ENCODE peak calls at places on chromosome 7, in ten cellular contexts. One of them, this sample, is unnamed. For H3K4me1, the result is how much of the 10 kb centered on the place peaks cover.

GRCh38 chr7:140403878-140404564 is at the start of gene RAB19:
- DNase-seq in prostate gland: peak
- DNase-seq in breast epithelium: peak
- DNase-seq in SK-N-SH: no peak
- DNase-seq in HCT116: peak
- DNase-seq in transverse colon: peak
- DNase-seq in GM12878: no peak
- DNase-seq in upper lobe of left lung: peak
- DNase-seq in K562: no peak
- DNase-seq in spleen: peak
- DNase-seq in this sample: no peak

GRCh38 chr7:141701489-141702046 is 398 bp downstream of the DENND11 start:
- DNase-seq in K562: peak
- DNase-seq in SK-N-SH: peak
- DNase-seq in spleen: peak
- DNase-seq in upper lobe of left lung: peak
- DNase-seq in GM12878: peak
- DNase-seq in transverse colon: peak
- DNase-seq in prostate gland: peak
- DNase-seq in breast epithelium: no peak
- DNase-seq in HCT116: no peak
- DNase-seq in this sample: no peak

GRCh38 chr7:81929386-81929785 is 159.5 kb upstream of the HGF start:
- DNase-seq in prostate gland: no peak
- DNase-seq in spleen: no peak
- DNase-seq in breast epithelium: no peak
- DNase-seq in K562: no peak
- DNase-seq in HCT116: no peak
- DNase-seq in SK-N-SH: no peak
- DNase-seq in GM12878: no peak
- DNase-seq in upper lobe of left lung: no peak
- DNase-seq in transverse colon: no peak
- DNase-seq in this sample: no peak

GRCh38 chr7:17043012-17043877 is 161.5 kb upstream of the AGR3 start:
- DNase-seq in GM12878: no peak
- DNase-seq in K562: no peak
- DNase-seq in upper lobe of left lung: no peak
- DNase-seq in prostate gland: no peak
- DNase-seq in SK-N-SH: no peak
- DNase-seq in breast epithelium: no peak
- DNase-seq in HCT116: no peak
- DNase-seq in transverse colon: no peak
- DNase-seq in spleen: no peak
- DNase-seq in this sample: no peak

GRCh38 chr7:43302211-43302711 is 189.8 kb downstream of the HECW1 start:
- DNase-seq in spleen: no peak
- DNase-seq in upper lobe of left lung: no peak
- DNase-seq in HCT116: no peak
- DNase-seq in GM12878: no peak
- DNase-seq in prostate gland: no peak
- DNase-seq in SK-N-SH: no peak
- DNase-seq in breast epithelium: no peak
- DNase-seq in K562: no peak
- DNase-seq in transverse colon: no peak
- DNase-seq in this sample: no peak

GRCh38 chr7:78095549-78095948 is 297.0 kb downstream of the PHTF2 start:
- DNase-seq in spleen: no peak
- DNase-seq in HCT116: no peak
- DNase-seq in upper lobe of left lung: no peak
- DNase-seq in transverse colon: no peak
- DNase-seq in GM12878: no peak
- DNase-seq in breast epithelium: no peak
- DNase-seq in K562: no peak
- DNase-seq in SK-N-SH: no peak
- DNase-seq in prostate gland: no peak
- DNase-seq in this sample: no peak

GRCh38 chr7:22564511-22565045 is 64.6 kb upstream of the STEAP1B start:
- DNase-seq in K562: no peak
- DNase-seq in HCT116: no peak
- DNase-seq in prostate gland: no peak
- DNase-seq in GM12878: no peak
- DNase-seq in transverse colon: no peak
- DNase-seq in upper lobe of left lung: no peak
- DNase-seq in breast epithelium: no peak
- DNase-seq in spleen: no peak
- DNase-seq in SK-N-SH: no peak
- DNase-seq in this sample: no peak

GRCh38 chr7:9698375-9698774 is 1265.0 kb downstream of the NXPH1 start:
- DNase-seq in SK-N-SH: no peak
- DNase-seq in spleen: no peak
- DNase-seq in upper lobe of left lung: no peak
- DNase-seq in breast epithelium: no peak
- DNase-seq in HCT116: no peak
- DNase-seq in transverse colon: no peak
- DNase-seq in prostate gland: no peak
- DNase-seq in K562: no peak
- DNase-seq in GM12878: no peak
- DNase-seq in this sample: no peak

GRCh38 chr7:72003236-72003635 is 408.9 kb downstream of the CALN1 start:
- DNase-seq in prostate gland: no peak
- DNase-seq in SK-N-SH: no peak
- DNase-seq in HCT116: no peak
- DNase-seq in breast epithelium: no peak
- DNase-seq in spleen: no peak
- DNase-seq in upper lobe of left lung: no peak
- DNase-seq in transverse colon: no peak
- DNase-seq in GM12878: no peak
- DNase-seq in K562: no peak
- DNase-seq in this sample: no peak

GRCh38 chr7:29563590-29564454 is at the start of gene PRR15:
- DNase-seq in prostate gland: peak
- DNase-seq in HCT116: peak
- DNase-seq in K562: no peak
- DNase-seq in transverse colon: peak
- DNase-seq in GM12878: no peak
- DNase-seq in upper lobe of left lung: peak
- DNase-seq in SK-N-SH: peak
- DNase-seq in spleen: peak
- DNase-seq in breast epithelium: peak
- DNase-seq in this sample: no peak

GRCh38 chr7:151245360-151246160 is 2.9 kb downstream of the SMARCD3 start:
- DNase-seq in spleen: peak
- DNase-seq in upper lobe of left lung: peak
- DNase-seq in GM12878: no peak
- DNase-seq in HCT116: no peak
- DNase-seq in K562: peak
- DNase-seq in prostate gland: no peak
- DNase-seq in transverse colon: peak
- DNase-seq in SK-N-SH: peak
- DNase-seq in breast epithelium: no peak
- DNase-seq in this sample: no peak

GRCh38 chr7:123499211-123499968 is 35.0 kb downstream of the IQUB start:
- DNase-seq in K562: no peak
- DNase-seq in breast epithelium: no peak
- DNase-seq in spleen: no peak
- DNase-seq in SK-N-SH: no peak
- DNase-seq in prostate gland: no peak
- DNase-seq in upper lobe of left lung: no peak
- DNase-seq in GM12878: no peak
- DNase-seq in HCT116: no peak
- DNase-seq in transverse colon: no peak
- DNase-seq in this sample: no peak

GRCh38 chr7:41915861-41916260 is 213.0 kb upstream of the INHBA start:
- DNase-seq in breast epithelium: no peak
- DNase-seq in K562: no peak
- DNase-seq in spleen: no peak
- DNase-seq in HCT116: no peak
- DNase-seq in SK-N-SH: no peak
- DNase-seq in GM12878: no peak
- DNase-seq in upper lobe of left lung: no peak
- DNase-seq in prostate gland: no peak
- DNase-seq in transverse colon: no peak
- DNase-seq in this sample: no peak

GRCh38 chr7:103660455-103661371 is 214.7 kb upstream of the SLC26A5 start:
- DNase-seq in K562: peak
- DNase-seq in prostate gland: no peak
- DNase-seq in HCT116: no peak
- DNase-seq in spleen: no peak
- DNase-seq in breast epithelium: no peak
- DNase-seq in upper lobe of left lung: no peak
- DNase-seq in transverse colon: no peak
- DNase-seq in GM12878: no peak
- DNase-seq in SK-N-SH: no peak
- DNase-seq in this sample: no peak

GRCh38 chr7:90540406-90540805 is 55.7 kb upstream of the CDK14 start:
- DNase-seq in prostate gland: no peak
- DNase-seq in upper lobe of left lung: no peak
- DNase-seq in GM12878: no peak
- DNase-seq in HCT116: no peak
- DNase-seq in SK-N-SH: no peak
- DNase-seq in spleen: no peak
- DNase-seq in transverse colon: peak
- DNase-seq in K562: no peak
- DNase-seq in breast epithelium: no peak
- DNase-seq in this sample: no peak

GRCh38 chr7:17195576-17195975 is 102.9 kb upstream of the AHR start:
- DNase-seq in transverse colon: no peak
- DNase-seq in prostate gland: no peak
- DNase-seq in upper lobe of left lung: no peak
- DNase-seq in spleen: no peak
- DNase-seq in K562: no peak
- DNase-seq in breast epithelium: no peak
- DNase-seq in GM12878: no peak
- DNase-seq in HCT116: no peak
- DNase-seq in SK-N-SH: no peak
- DNase-seq in this sample: no peak

GRCh38 chr7:109782806-109783205 is 1213.1 kb downstream of the DNAJB9 start:
- DNase-seq in prostate gland: no peak
- DNase-seq in GM12878: no peak
- DNase-seq in spleen: no peak
- DNase-seq in transverse colon: no peak
- DNase-seq in K562: peak
- DNase-seq in upper lobe of left lung: no peak
- DNase-seq in breast epithelium: no peak
- DNase-seq in HCT116: no peak
- DNase-seq in SK-N-SH: no peak
- DNase-seq in this sample: no peak
- TF ChIP-seq POLR2AphosphoS5 in prostate gland: no peak
- TF ChIP-seq POLR2AphosphoS5 in GM12878: no peak
- TF ChIP-seq POLR2AphosphoS5 in spleen: no peak
- TF ChIP-seq POLR2AphosphoS5 in transverse colon: no peak
- TF ChIP-seq POLR2AphosphoS5 in K562: no peak
- TF ChIP-seq POLR2AphosphoS5 in upper lobe of left lung: no peak
- TF ChIP-seq POLR2AphosphoS5 in breast epithelium: no peak
- TF ChIP-seq POLR2AphosphoS5 in HCT116: no peak
- TF ChIP-seq POLR2AphosphoS5 in SK-N-SH: no peak
- TF ChIP-seq POLR2AphosphoS5 in this sample: no peak

DNA sequence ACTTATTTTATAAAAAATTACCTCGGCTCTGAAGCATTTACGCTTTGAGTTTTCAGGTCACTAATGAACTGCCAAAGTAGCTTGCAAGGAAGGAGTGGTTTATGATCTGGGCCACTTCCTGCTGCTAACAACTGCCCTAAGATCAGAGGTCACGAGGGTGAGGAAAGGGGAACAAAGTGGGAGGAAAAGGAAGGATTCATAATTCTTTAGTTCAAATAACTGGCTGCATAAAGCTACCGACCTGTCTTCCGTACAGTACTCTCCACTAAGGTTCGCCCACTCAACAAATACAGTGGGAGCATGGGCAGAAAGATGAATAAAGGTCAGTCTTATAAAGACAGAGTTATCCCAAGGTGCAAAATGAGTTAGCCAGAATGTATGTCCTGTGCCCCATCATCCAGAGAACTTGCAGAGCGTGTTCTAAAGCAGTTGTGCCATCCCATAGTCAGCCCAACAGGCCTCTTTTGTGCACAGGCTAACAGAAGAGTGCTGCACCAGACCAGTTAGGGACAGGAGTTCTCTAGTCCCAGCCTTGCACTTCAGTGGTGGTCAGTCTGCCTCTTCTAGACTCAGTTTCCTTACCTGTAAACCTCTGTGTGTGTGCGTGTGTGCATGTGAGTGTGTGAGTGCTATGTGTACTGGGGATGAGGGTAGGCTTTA is 65.9 kb downstream of the CREB3L2 start:
- DNase-seq in transverse colon: peak
- DNase-seq in prostate gland: no peak
- DNase-seq in HCT116: no peak
- DNase-seq in spleen: no peak
- DNase-seq in breast epithelium: no peak
- DNase-seq in SK-N-SH: no peak
- DNase-seq in upper lobe of left lung: peak
- DNase-seq in GM12878: peak
- DNase-seq in K562: peak
- DNase-seq in this sample: no peak
- H3K4me1 ChIP-seq in transverse colon: half or more
- H3K4me1 ChIP-seq in prostate gland: under half
- H3K4me1 ChIP-seq in HCT116: under half
- H3K4me1 ChIP-seq in spleen: under half
- H3K4me1 ChIP-seq in breast epithelium: under half
- H3K4me1 ChIP-seq in SK-N-SH: under half
- H3K4me1 ChIP-seq in upper lobe of left lung: half or more
- H3K4me1 ChIP-seq in GM12878: under half
- H3K4me1 ChIP-seq in K562: under half
- H3K4me1 ChIP-seq in this sample: half or more

GRCh38 chr7:5692845-5693278 is 88.6 kb downstream of the RNF216 start:
- DNase-seq in transverse colon: no peak
- DNase-seq in GM12878: no peak
- DNase-seq in SK-N-SH: peak
- DNase-seq in breast epithelium: no peak
- DNase-seq in spleen: no peak
- DNase-seq in K562: no peak
- DNase-seq in prostate gland: no peak
- DNase-seq in HCT116: no peak
- DNase-seq in upper lobe of left lung: no peak
- DNase-seq in this sample: no peak
- TF ChIP-seq POLR2AphosphoS5 in transverse colon: no peak
- TF ChIP-seq POLR2AphosphoS5 in GM12878: peak
- TF ChIP-seq POLR2AphosphoS5 in SK-N-SH: no peak
- TF ChIP-seq POLR2AphosphoS5 in breast epithelium: no peak
- TF ChIP-seq POLR2AphosphoS5 in spleen: no peak
- TF ChIP-seq POLR2AphosphoS5 in K562: no peak
- TF ChIP-seq POLR2AphosphoS5 in prostate gland: no peak
- TF ChIP-seq POLR2AphosphoS5 in HCT116: no peak
- TF ChIP-seq POLR2AphosphoS5 in upper lobe of left lung: no peak
- TF ChIP-seq POLR2AphosphoS5 in this sample: no peak

DNA sequence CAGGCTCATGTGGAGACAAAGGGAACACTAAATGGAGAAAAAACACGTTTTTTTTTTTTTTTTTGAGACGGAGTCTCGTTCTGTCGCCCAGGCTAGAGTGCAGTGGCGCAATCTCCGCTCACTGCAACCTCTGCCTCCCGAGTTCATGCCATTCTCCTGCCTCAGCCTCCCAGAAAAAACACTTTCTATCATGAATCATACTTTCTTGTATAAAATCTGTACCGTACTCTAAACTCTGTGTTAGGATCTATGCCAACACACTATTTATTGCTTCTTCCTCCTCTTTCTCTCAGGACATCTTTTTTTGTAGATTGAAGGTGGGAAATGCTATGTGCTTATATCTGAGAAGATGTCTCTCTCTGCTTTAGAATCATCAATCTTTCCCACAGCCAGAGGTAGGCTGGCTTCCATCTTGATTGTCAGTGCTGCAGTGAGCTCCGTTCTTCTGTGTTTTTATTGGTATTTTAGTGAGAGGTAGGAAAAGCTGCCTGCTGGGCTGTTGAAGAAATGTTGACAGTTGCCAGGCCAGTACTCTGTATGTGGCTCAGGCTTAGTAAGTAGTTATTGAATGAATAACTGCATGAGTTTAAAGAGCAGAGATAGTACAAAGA is 101.1 kb downstream of the GPR85 start:
- DNase-seq in upper lobe of left lung: no peak
- DNase-seq in spleen: no peak
- DNase-seq in SK-N-SH: no peak
- DNase-seq in GM12878: no peak
- DNase-seq in prostate gland: no peak
- DNase-seq in K562: no peak
- DNase-seq in transverse colon: no peak
- DNase-seq in HCT116: no peak
- DNase-seq in breast epithelium: no peak
- DNase-seq in this sample: no peak
- H3K4me1 ChIP-seq in upper lobe of left lung: under half
- H3K4me1 ChIP-seq in spleen: under half
- H3K4me1 ChIP-seq in SK-N-SH: under half
- H3K4me1 ChIP-seq in GM12878: under half
- H3K4me1 ChIP-seq in prostate gland: under half
- H3K4me1 ChIP-seq in K562: under half
- H3K4me1 ChIP-seq in transverse colon: under half
- H3K4me1 ChIP-seq in HCT116: under half
- H3K4me1 ChIP-seq in breast epithelium: under half
- H3K4me1 ChIP-seq in this sample: under half

This sample was measured in suprapubic skin.